ENCODE peak calls at places on chromosome 1, in four cellular contexts. One of them, this sample, is unnamed.

GRCh38 chr1:5379176-5379759 is 613.0 kb downstream of the NPHP4 start:
- DNase-seq in left ventricle myocardium inferior: no peak
- DNase-seq in A549: no peak
- DNase-seq in DND-41: no peak
- DNase-seq in this sample: no peak

GRCh38 chr1:173205146-173206051 is 1.7 kb downstream of the TNFSF4 start:
- DNase-seq in left ventricle myocardium inferior: no peak
- DNase-seq in A549: no peak
- DNase-seq in DND-41: peak; percentile 80
- DNase-seq in this sample: peak; percentile 61

GRCh38 chr1:97190326-97190725 is 468.7 kb downstream of the PTBP2 start:
- DNase-seq in left ventricle myocardium inferior: no peak
- DNase-seq in A549: no peak
- DNase-seq in DND-41: no peak
- DNase-seq in this sample: no peak

GRCh38 chr1:54506594-54506993 is 41.4 kb upstream of the ACOT11 start:
- DNase-seq in left ventricle myocardium inferior: no peak
- DNase-seq in A549: no peak
- DNase-seq in DND-41: no peak
- DNase-seq in this sample: no peak

GRCh38 chr1:26991310-26992116 is 2.0 kb upstream of the TRNP1 start:
- DNase-seq in left ventricle myocardium inferior: no peak
- DNase-seq in A549: peak; percentile 80
- DNase-seq in DND-41: no peak
- DNase-seq in this sample: no peak

GRCh38 chr1:156874142-156874541 is 13.5 kb downstream of the NTRK1 start:
- DNase-seq in left ventricle myocardium inferior: no peak
- DNase-seq in A549: no peak
- DNase-seq in DND-41: no peak
- DNase-seq in this sample: no peak

GRCh38 chr1:233598891-233599541 is 14.9 kb upstream of the KCNK1 start:
- DNase-seq in left ventricle myocardium inferior: no peak
- DNase-seq in A549: no peak
- DNase-seq in DND-41: no peak
- DNase-seq in this sample: no peak

GRCh38 chr1:30908446-30908885 is at the start of gene SDC3:
- DNase-seq in left ventricle myocardium inferior: peak; percentile 32
- DNase-seq in A549: no peak
- DNase-seq in DND-41: no peak
- DNase-seq in this sample: no peak

GRCh38 chr1:33608825-33609400 is 136.5 kb downstream of the ZSCAN20 start:
- DNase-seq in left ventricle myocardium inferior: no peak
- DNase-seq in A549: no peak
- DNase-seq in DND-41: no peak
- DNase-seq in this sample: no peak

GRCh38 chr1:204314209-204314892 is 45.4 kb downstream of the PLEKHA6 start:
- DNase-seq in left ventricle myocardium inferior: no peak
- DNase-seq in A549: no peak
- DNase-seq in DND-41: no peak
- DNase-seq in this sample: no peak

GRCh38 chr1:43978264-43978550 is 803 bp upstream of the B4GALT2 start:
- DNase-seq in left ventricle myocardium inferior: no peak
- DNase-seq in A549: no peak
- DNase-seq in DND-41: no peak
- DNase-seq in this sample: no peak

GRCh38 chr1:244450597-244451538 is 841 bp downstream of the ADSS2 start:
- DNase-seq in left ventricle myocardium inferior: peak; percentile 46
- DNase-seq in A549: peak; percentile 40
- DNase-seq in DND-41: peak; percentile 79
- DNase-seq in this sample: peak; percentile 65

GRCh38 chr1:39270368-39270767 is 65.9 kb downstream of the MACF1 start:
- DNase-seq in left ventricle myocardium inferior: no peak
- DNase-seq in A549: no peak
- DNase-seq in DND-41: no peak
- DNase-seq in this sample: no peak
- H3K4me1 ChIP-seq in left ventricle myocardium inferior: peaks cover 84% of the 10 kb centered on the region
- H3K4me1 ChIP-seq in A549: peaks cover 32% of the 10 kb centered on the region
- H3K4me1 ChIP-seq in DND-41: peaks cover 3% of the 10 kb centered on the region
- H3K4me1 ChIP-seq in this sample: peaks cover 21% of the 10 kb centered on the region

GRCh38 chr1:181133441-181133951 is 45.0 kb downstream of the IER5 start:
- DNase-seq in left ventricle myocardium inferior: no peak
- DNase-seq in A549: no peak
- DNase-seq in DND-41: no peak
- DNase-seq in this sample: no peak
- H3K4me3 ChIP-seq in left ventricle myocardium inferior: no peak overlapping the region
- H3K4me3 ChIP-seq in A549: no peak overlapping the region
- H3K4me3 ChIP-seq in DND-41: no peak overlapping the region
- H3K4me3 ChIP-seq in this sample: no peak overlapping the region

DNA sequence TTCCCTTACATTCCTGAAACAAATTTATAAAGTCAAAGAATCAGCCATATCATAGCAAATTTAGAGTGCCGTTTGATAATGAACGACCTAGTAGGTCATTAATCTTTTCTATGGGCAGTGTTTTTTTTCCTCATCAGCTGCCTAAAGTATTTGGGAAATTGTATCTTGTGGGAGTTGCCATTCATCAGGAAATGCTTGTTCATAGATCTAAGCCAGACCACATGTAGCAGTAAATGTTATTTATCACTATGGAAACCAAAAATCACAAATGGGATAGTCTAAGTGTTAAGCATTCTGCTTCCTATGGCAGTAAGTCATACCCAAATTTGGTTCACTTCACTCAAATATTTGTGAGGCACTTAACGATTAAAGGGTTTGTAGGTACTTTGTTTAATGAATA is 52.9 kb downstream of the LRRC8D start:
- DNase-seq in left ventricle myocardium inferior: no peak
- DNase-seq in A549: no peak
- DNase-seq in DND-41: no peak
- DNase-seq in this sample: no peak
- H3K27ac ChIP-seq in left ventricle myocardium inferior: peak overlapping the region; percentile 68
- H3K27ac ChIP-seq in A549: no peak overlapping the region
- H3K27ac ChIP-seq in DND-41: no peak overlapping the region
- H3K27ac ChIP-seq in this sample: no peak overlapping the region

DNA sequence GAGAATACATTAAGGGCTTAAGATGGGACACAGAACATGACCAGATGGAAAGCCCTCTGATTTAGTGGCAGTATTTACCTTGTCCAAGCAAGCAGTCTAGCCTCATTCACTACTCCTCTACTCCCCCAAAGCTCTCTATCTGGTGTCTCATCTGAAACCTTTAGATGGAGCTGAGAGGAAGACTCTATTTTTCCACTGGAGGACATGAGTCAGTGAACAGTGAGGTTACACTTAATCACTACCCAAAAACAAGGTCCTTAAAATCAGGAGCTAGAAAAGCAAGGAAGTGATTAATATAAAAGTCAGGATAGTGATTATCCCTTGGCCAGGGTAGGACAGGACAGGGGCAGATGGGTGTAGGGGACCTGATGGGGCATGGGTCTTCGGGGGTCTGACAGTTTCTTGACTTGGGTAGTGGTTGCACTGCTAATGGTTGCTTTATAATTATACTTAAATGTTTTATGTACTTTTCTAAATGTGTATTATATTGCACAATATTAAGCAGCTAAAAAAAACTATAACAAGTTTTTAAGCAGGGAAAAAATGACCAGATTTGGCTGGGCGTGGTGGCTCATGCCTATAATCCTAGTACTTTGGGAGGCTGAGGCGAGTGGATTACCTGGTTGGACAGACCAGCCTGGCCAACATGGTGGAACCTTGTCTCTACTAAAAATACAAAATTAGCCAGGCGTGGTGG is 3.0 kb downstream of the PTPN22 start:
- DNase-seq in left ventricle myocardium inferior: no peak
- DNase-seq in A549: no peak
- DNase-seq in DND-41: no peak
- DNase-seq in this sample: no peak
- H3K4me1 ChIP-seq in left ventricle myocardium inferior: no peaks in the 10 kb centered on the region
- H3K4me1 ChIP-seq in A549: no peaks in the 10 kb centered on the region
- H3K4me1 ChIP-seq in DND-41: peaks cover 54% of the 10 kb centered on the region
- H3K4me1 ChIP-seq in this sample: peaks cover 26% of the 10 kb centered on the region

GRCh38 chr1:160710531-160711252 is 930 bp downstream of the CD48 start:
- DNase-seq in left ventricle myocardium inferior: no peak
- DNase-seq in A549: no peak
- DNase-seq in DND-41: no peak
- DNase-seq in this sample: no peak

GRCh38 chr1:160709715-160710114 is 1.9 kb downstream of the CD48 start:
- DNase-seq in left ventricle myocardium inferior: no peak
- DNase-seq in A549: no peak
- DNase-seq in DND-41: no peak
- DNase-seq in this sample: no peak

GRCh38 chr1:160708821-160709220 is 2.8 kb downstream of the CD48 start:
- DNase-seq in left ventricle myocardium inferior: no peak
- DNase-seq in A549: no peak
- DNase-seq in DND-41: peak; percentile 53
- DNase-seq in this sample: no peak

GRCh38 chr1:160708118-160708517 is 3.5 kb downstream of the CD48 start:
- DNase-seq in left ventricle myocardium inferior: no peak
- DNase-seq in A549: no peak
- DNase-seq in DND-41: no peak
- DNase-seq in this sample: no peak

GRCh38 chr1:160711528-160712311 is at the start of gene CD48:
- DNase-seq in left ventricle myocardium inferior: no peak
- DNase-seq in A549: no peak
- DNase-seq in DND-41: peak; percentile 77
- DNase-seq in this sample: peak; percentile 83
- H3K4me3 ChIP-seq in left ventricle myocardium inferior: peak within 1 kb of the TSS; percentile 32
- H3K4me3 ChIP-seq in A549: no peak within 1 kb of the TSS
- H3K4me3 ChIP-seq in DND-41: peak within 1 kb of the TSS; percentile 43
- H3K4me3 ChIP-seq in this sample: peak within 1 kb of the TSS; percentile 90

DNA sequence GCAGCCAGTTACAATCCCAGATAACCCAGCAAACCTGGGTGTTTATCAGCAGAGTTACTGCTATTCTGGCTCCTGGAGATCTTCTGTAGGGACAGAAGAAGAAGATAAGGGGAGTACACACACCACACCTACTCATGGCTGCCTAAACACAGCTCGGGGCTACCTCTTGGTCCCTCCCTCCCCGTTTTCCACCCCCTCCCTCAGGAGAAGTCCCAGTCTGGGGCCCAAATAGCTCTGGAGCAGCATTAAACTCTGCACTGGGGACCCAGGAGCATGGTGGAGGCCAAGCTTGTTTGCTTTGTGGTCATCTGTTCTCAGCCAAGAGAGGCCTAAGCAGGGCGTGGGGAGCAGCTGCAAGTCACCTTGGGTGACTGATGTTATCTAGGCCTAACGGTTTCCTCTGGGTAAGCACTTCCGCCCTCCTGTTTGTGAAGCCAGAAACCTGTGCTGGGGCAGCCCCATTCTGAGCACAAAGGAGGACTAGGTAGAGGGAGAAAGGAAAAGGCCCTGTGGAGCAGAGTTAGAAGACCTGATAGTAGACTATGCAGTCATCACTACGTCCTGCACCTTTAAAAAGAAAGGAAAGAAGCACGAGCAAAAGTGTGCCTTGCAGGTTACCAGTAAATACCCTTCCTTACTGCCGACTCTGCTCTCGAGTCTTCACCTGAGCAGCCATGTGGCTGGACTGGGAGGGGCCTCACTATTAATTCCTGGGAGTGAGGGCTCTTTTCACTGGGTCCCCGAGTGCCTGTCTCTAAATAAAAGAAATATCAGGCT is 2.0 kb upstream of the RCSD1 start:
- DNase-seq in left ventricle myocardium inferior: peak; percentile 31
- DNase-seq in A549: no peak
- DNase-seq in DND-41: peak; percentile 94
- DNase-seq in this sample: peak; percentile 77
- H3K27ac ChIP-seq in left ventricle myocardium inferior: peak overlapping the region; percentile 96
- H3K27ac ChIP-seq in A549: no peak overlapping the region
- H3K27ac ChIP-seq in DND-41: peak overlapping the region; percentile 97
- H3K27ac ChIP-seq in this sample: peak overlapping the region; percentile 94

This sample was measured in naive thymus-derived CD4-positive, alpha-beta T cell.